ENCODE peak calls at places on chromosome 21, in eight cellular contexts. C is Peyer's patch; P is posterior cingulate gyrus; J is ELF-1; D is foreskin fibroblast; S is activated gamma-delta T cell treated with anti-CD3 and anti-CD28 coated beads, Interleukin-2, amount 50 U/mL, for 16 hours; H is NCI-H1417; A is GM23338. L is an unnamed sample.
A peak's percentile ranks its signal among the peaks of the same experiment; 100 is the strongest.

GRCh38 chr21:14968821-14969220 is 96.0 kb downstream of the NRIP1 start:
- DNase-seq in A (no peak), C (no peak), D (no peak), J (no peak), S (no peak), H (no peak), P (no peak), L (no peak)

GRCh38 chr21:26800455-26801454 is 44.5 kb downstream of the ADAMTS1 start:
- DNase-seq in C (no peak), S (no peak), P (no peak), J (no peak), A (no peak), H (no peak), D (peak; percentile 79), L (no peak)

GRCh38 chr21:37047079-37047478 is 25.8 kb downstream of the PIGP start:
- DNase-seq in J (peak; percentile 55), H (peak; percentile 73), A (no peak), C (peak; percentile 66), S (no peak), D (no peak), P (no peak), L (no peak)

GRCh38 chr21:45098867-45099266 is 24.5 kb downstream of the ADARB1 start:
- DNase-seq in J (no peak), P (no peak), H (peak; percentile 27), A (peak; percentile 58), D (peak; percentile 50), S (no peak), C (no peak), L (no peak)

GRCh38 chr21:44082648-44083436 is 24.4 kb upstream of the PWP2 start:
- DNase-seq in D (no peak), A (no peak), J (peak; percentile 66), S (no peak), C (peak; percentile 45), P (no peak), H (no peak), L (no peak)

GRCh38 chr21:45202889-45203288 is 84.8 kb downstream of the POFUT2 start:
- DNase-seq in P (no peak), A (no peak), C (no peak), S (no peak), J (peak; percentile 85), H (no peak), D (peak; percentile 17), L (no peak)

GRCh38 chr21:26964379-26964778 is 2.5 kb downstream of the ADAMTS5 start:
- DNase-seq in S (no peak), C (peak; percentile 67), J (peak; percentile 73), H (no peak), A (peak; percentile 74), P (no peak), D (peak; percentile 82), L (no peak)

GRCh38 chr21:32415999-32416398 is 3.5 kb downstream of the EVA1C start:
- DNase-seq in P (no peak), J (no peak), D (peak; percentile 7), H (no peak), C (no peak), S (no peak), A (no peak), L (no peak)

GRCh38 chr21:28308516-28308915 is 684.2 kb downstream of the LTN1 start:
- DNase-seq in C (no peak), H (no peak), D (peak; percentile 55), P (no peak), J (no peak), S (no peak), A (no peak), L (no peak)

GRCh38 chr21:39064325-39065012 is 118.8 kb downstream of the PSMG1 start:
- DNase-seq in A (no peak), D (no peak), S (no peak), J (no peak), C (no peak), H (peak; percentile 71), P (no peak), L (no peak)

GRCh38 chr21:36765229-36765628 is 66.3 kb downstream of the SIM2 start:
- DNase-seq in J (no peak), D (no peak), A (no peak), S (no peak), C (no peak), P (no peak), H (no peak), L (no peak)

GRCh38 chr21:44822484-44823178 is 4.8 kb upstream of the SUMO3 start:
- DNase-seq in C (no peak), P (no peak), S (no peak), J (no peak), H (no peak), D (no peak), A (no peak), L (no peak)

GRCh38 chr21:29080454-29080930 is 7.0 kb upstream of the CCT8 start:
- DNase-seq in D (no peak), J (no peak), P (no peak), H (no peak), C (no peak), A (no peak), S (no peak), L (no peak)

GRCh38 chr21:38857152-38857825 is 51.6 kb downstream of the ETS2 start:
- DNase-seq in S (no peak), C (no peak), P (no peak), J (no peak), A (no peak), H (no peak), D (no peak), L (no peak)

GRCh38 chr21:28540514-28540913 is 452.2 kb downstream of the LTN1 start:
- DNase-seq in C (no peak), D (peak; percentile 74), J (no peak), S (no peak), P (no peak), A (no peak), H (no peak), L (no peak)

GRCh38 chr21:46667735-46668380 is 32.4 kb downstream of the PRMT2 start:
- DNase-seq in A (peak; percentile 69), D (peak; percentile 57), S (no peak), J (peak; percentile 62), H (peak; percentile 57), C (no peak), P (no peak), L (no peak)

GRCh38 chr21:38234395-38235142 is 22.2 kb upstream of the KCNJ15 start:
- DNase-seq in H (no peak), J (no peak), C (no peak), A (no peak), S (no peak), P (no peak), D (no peak), L (no peak)

GRCh38 chr21:42063206-42063577 is 7.9 kb upstream of the UMODL1 start:
- DNase-seq in A (no peak), H (peak; percentile 50), P (no peak), D (no peak), S (no peak), C (peak; percentile 79), J (no peak), L (peak; percentile 20)

GRCh38 chr21:31409849-31410762 is 66.0 kb upstream of the TIAM1 start:
- DNase-seq in P (no peak), H (no peak), S (no peak), J (no peak), A (no peak), C (no peak), D (no peak), L (no peak)

GRCh38 chr21:42677339-42678117 is 24.1 kb downstream of the PDE9A start:
- DNase-seq in C (no peak), S (no peak), H (peak; percentile 37), D (peak; percentile 71), J (no peak), P (no peak), A (no peak), L (no peak)